ENCODE peak calls at places on chromosomes 12 and 14, in eight cellular contexts. One of them, this sample, is unnamed.

GRCh38 chr14:52060080-52060479 is 8.8 kb downstream of the NID2 start:
- DNase-seq in OCI-LY7: no peak
- DNase-seq in non-pigmented ciliary epithelial cell: no peak
- DNase-seq in astrocyte of the spinal cord: no peak
- DNase-seq in posterior vena cava: no peak
- DNase-seq in NCI-H774: no peak
- DNase-seq in activated CD4-positive, CD25-positive, alpha-beta regulatory T cell: no peak
- DNase-seq in occipital lobe: no peak
- DNase-seq in this sample: no peak

GRCh38 chr12:76455582-76456345 is 103.8 kb downstream of the OSBPL8 start:
- DNase-seq in OCI-LY7: peak; percentile 60
- DNase-seq in non-pigmented ciliary epithelial cell: peak; percentile 81
- DNase-seq in astrocyte of the spinal cord: peak; percentile 90
- DNase-seq in posterior vena cava: no peak
- DNase-seq in NCI-H774: peak; percentile 51
- DNase-seq in activated CD4-positive, CD25-positive, alpha-beta regulatory T cell: no peak
- DNase-seq in occipital lobe: no peak
- DNase-seq in this sample: peak; percentile 39

GRCh38 chr14:20512139-20512905 is 7.0 kb downstream of the RNASE10 start:
- DNase-seq in OCI-LY7: no peak
- DNase-seq in non-pigmented ciliary epithelial cell: no peak
- DNase-seq in astrocyte of the spinal cord: no peak
- DNase-seq in posterior vena cava: no peak
- DNase-seq in NCI-H774: no peak
- DNase-seq in activated CD4-positive, CD25-positive, alpha-beta regulatory T cell: no peak
- DNase-seq in occipital lobe: no peak
- DNase-seq in this sample: no peak

GRCh38 chr12:102314821-102315220 is 117.2 kb upstream of the PMCH start:
- DNase-seq in OCI-LY7: no peak
- DNase-seq in non-pigmented ciliary epithelial cell: no peak
- DNase-seq in astrocyte of the spinal cord: no peak
- DNase-seq in posterior vena cava: no peak
- DNase-seq in NCI-H774: no peak
- DNase-seq in activated CD4-positive, CD25-positive, alpha-beta regulatory T cell: no peak
- DNase-seq in occipital lobe: no peak
- DNase-seq in this sample: no peak

GRCh38 chr12:71157601-71158233 is at the start of gene TSPAN8:
- DNase-seq in OCI-LY7: no peak
- DNase-seq in non-pigmented ciliary epithelial cell: no peak
- DNase-seq in astrocyte of the spinal cord: no peak
- DNase-seq in posterior vena cava: no peak
- DNase-seq in NCI-H774: peak; percentile 62
- DNase-seq in activated CD4-positive, CD25-positive, alpha-beta regulatory T cell: no peak
- DNase-seq in occipital lobe: no peak
- DNase-seq in this sample: peak; percentile 79

GRCh38 chr12:5442251-5443006 is 10.5 kb downstream of the NTF3 start:
- DNase-seq in OCI-LY7: peak; percentile 42
- DNase-seq in non-pigmented ciliary epithelial cell: no peak
- DNase-seq in astrocyte of the spinal cord: peak; percentile 58
- DNase-seq in posterior vena cava: no peak
- DNase-seq in NCI-H774: peak; percentile 55
- DNase-seq in activated CD4-positive, CD25-positive, alpha-beta regulatory T cell: no peak
- DNase-seq in occipital lobe: no peak
- DNase-seq in this sample: peak; percentile 23

GRCh38 chr12:111505601-111506036 is 93.5 kb downstream of the ATXN2 start:
- DNase-seq in OCI-LY7: no peak
- DNase-seq in non-pigmented ciliary epithelial cell: no peak
- DNase-seq in astrocyte of the spinal cord: no peak
- DNase-seq in posterior vena cava: no peak
- DNase-seq in NCI-H774: no peak
- DNase-seq in activated CD4-positive, CD25-positive, alpha-beta regulatory T cell: no peak
- DNase-seq in occipital lobe: no peak
- DNase-seq in this sample: no peak

GRCh38 chr12:116996058-116996457 is 85.3 kb downstream of the FBXW8 start:
- DNase-seq in OCI-LY7: no peak
- DNase-seq in non-pigmented ciliary epithelial cell: no peak
- DNase-seq in astrocyte of the spinal cord: no peak
- DNase-seq in posterior vena cava: no peak
- DNase-seq in NCI-H774: no peak
- DNase-seq in activated CD4-positive, CD25-positive, alpha-beta regulatory T cell: no peak
- DNase-seq in occipital lobe: no peak
- DNase-seq in this sample: no peak